ENCODE peak calls at places on chromosome X, in seven cellular contexts. G is HCT116, H is GM12878, D is HepG2, T is H1, Q is K562, R is SK-N-SH. P is an unnamed sample.

GRCh38 chrX:107624893-107625292 is 3.4 kb upstream of the PRPS1 start:
- DNase-seq in G (no peak), Q (no peak), R (no peak), T (no peak), H (no peak), D (no peak), P (no peak)

GRCh38 chrX:2767631-2768455 is 16.0 kb downstream of the XG start:
- DNase-seq in G (peak), R (no peak), D (peak), Q (no peak), T (no peak), H (no peak), P (peak)

GRCh38 chrX:69136546-69137331 is 28.5 kb downstream of the PJA1 start:
- DNase-seq in T (no peak), D (no peak), G (no peak), R (no peak), H (no peak), Q (no peak), P (no peak)

GRCh38 chrX:20529301-20529700 is 262.6 kb upstream of the RPS6KA3 start:
- DNase-seq in R (no peak), G (no peak), D (no peak), T (no peak), H (no peak), Q (no peak), P (no peak)

GRCh38 chrX:19003756-19004155 is 19.8 kb upstream of the PHKA2 start:
- DNase-seq in G (no peak), R (no peak), Q (no peak), D (no peak), T (no peak), H (no peak), P (no peak)

GRCh38 chrX:105975382-105975781 is 63.1 kb downstream of the SERPINA7 start:
- DNase-seq in H (no peak), G (peak), Q (no peak), R (no peak), T (no peak), D (peak), P (peak)

GRCh38 chrX:30065226-30065625 is 150.1 kb upstream of the MAGEB2 start:
- DNase-seq in T (no peak), Q (no peak), R (no peak), D (no peak), H (no peak), G (no peak), P (no peak)

GRCh38 chrX:126165721-126166401 is at the start of gene DCAF12L2:
- DNase-seq in H (no peak), D (no peak), R (peak), Q (no peak), T (no peak), G (no peak), P (no peak)

GRCh38 chrX:112844250-112844649 is 3.6 kb upstream of the AMOT start:
- DNase-seq in R (no peak), D (no peak), Q (no peak), G (no peak), T (no peak), H (no peak), P (no peak)

GRCh38 chrX:140762061-140762460 is 52.5 kb downstream of the LINC00632 start:
- DNase-seq in H (no peak), T (no peak), G (no peak), R (peak), Q (peak), D (peak), P (no peak)

GRCh38 chrX:132199941-132200340 is 19.3 kb downstream of the RAP2C start:
- DNase-seq in H (no peak), T (no peak), R (no peak), Q (no peak), D (no peak), G (no peak), P (no peak)

GRCh38 chrX:131332331-131332730 is 43.2 kb upstream of the IGSF1 start:
- DNase-seq in D (peak), T (no peak), R (no peak), Q (peak), G (no peak), H (no peak), P (no peak)

GRCh38 chrX:76183289-76184057 is 10.6 kb downstream of the PBDC1 start:
- DNase-seq in Q (no peak), T (no peak), R (no peak), G (no peak), H (no peak), D (peak), P (no peak)

GRCh38 chrX:65874110-65874509 is 165.8 kb downstream of the VSIG4 start:
- DNase-seq in Q (peak), T (no peak), D (no peak), G (no peak), H (no peak), R (no peak), P (no peak)

GRCh38 chrX:24465524-24465850 is 401 bp downstream of the PDK3 start:
- DNase-seq in Q (no peak), D (no peak), T (no peak), H (no peak), G (no peak), R (no peak), P (no peak)

GRCh38 chrX:31036895-31037294 is 34.9 kb downstream of the FTHL17 start:
- DNase-seq in Q (peak), T (no peak), R (peak), H (no peak), G (peak), D (peak), P (no peak)

GRCh38 chrX:54807524-54808108 is at the start of gene MAGED2:
- DNase-seq in G (no peak), D (no peak), Q (peak), T (no peak), H (no peak), R (peak), P (no peak)

GRCh38 chrX:20523626-20524312 is 257.1 kb upstream of the RPS6KA3 start:
- DNase-seq in D (no peak), R (no peak), H (no peak), Q (no peak), T (no peak), G (no peak), P (no peak)

GRCh38 chrX:14062524-14062923 is 32.8 kb upstream of the GEMIN8 start:
- DNase-seq in D (no peak), T (no peak), R (no peak), H (no peak), Q (no peak), G (no peak), P (no peak)

GRCh38 chrX:14065800-14066199 is 36.1 kb upstream of the GEMIN8 start:
- DNase-seq in G (no peak), R (no peak), Q (no peak), T (no peak), H (no peak), D (no peak), P (no peak)

GRCh38 chrX:14064632-14065432 is 35.1 kb upstream of the GEMIN8 start:
- DNase-seq in R (no peak), G (peak), H (no peak), D (no peak), Q (peak), T (no peak), P (no peak)
- TF ChIP-seq YY1 in R (no peak), G (no peak), H (no peak), D (no peak), Q (no peak), T (no peak), P (no peak)

GRCh38 chrX:88881536-88881935 is 134.5 kb downstream of the CPXCR1 start:
- DNase-seq in D (no peak), H (no peak), Q (no peak), R (no peak), G (no peak), T (no peak), P (no peak)

GRCh38 chrX:88883205-88883604 is 136.2 kb downstream of the CPXCR1 start:
- DNase-seq in Q (no peak), T (no peak), R (no peak), D (no peak), G (no peak), H (no peak), P (no peak)

GRCh38 chrX:88886908-88887307 is 139.9 kb downstream of the CPXCR1 start:
- DNase-seq in R (no peak), G (no peak), H (no peak), T (no peak), D (peak), Q (no peak), P (no peak)
- H3K4me3 ChIP-seq in R (no peak), G (no peak), H (no peak), T (no peak), D (no peak), Q (no peak), P (no peak)

GRCh38 chrX:104187931-104188330 is 21.7 kb downstream of the FAM199X start:
- DNase-seq in G (no peak), Q (no peak), R (no peak), H (no peak), T (no peak), D (no peak), P (no peak)

GRCh38 chrX:104189862-104190261 is 23.6 kb downstream of the FAM199X start:
- DNase-seq in Q (no peak), R (no peak), H (no peak), D (no peak), T (no peak), G (no peak), P (no peak)

GRCh38 chrX:104195013-104195412 is 28.8 kb downstream of the FAM199X start:
- DNase-seq in R (no peak), D (no peak), G (no peak), H (no peak), Q (no peak), T (no peak), P (no peak)

GRCh38 chrX:104195489-104196084 is 29.3 kb downstream of the FAM199X start:
- DNase-seq in G (peak), D (peak), Q (peak), R (peak), H (no peak), T (no peak), P (no peak)

DNA sequence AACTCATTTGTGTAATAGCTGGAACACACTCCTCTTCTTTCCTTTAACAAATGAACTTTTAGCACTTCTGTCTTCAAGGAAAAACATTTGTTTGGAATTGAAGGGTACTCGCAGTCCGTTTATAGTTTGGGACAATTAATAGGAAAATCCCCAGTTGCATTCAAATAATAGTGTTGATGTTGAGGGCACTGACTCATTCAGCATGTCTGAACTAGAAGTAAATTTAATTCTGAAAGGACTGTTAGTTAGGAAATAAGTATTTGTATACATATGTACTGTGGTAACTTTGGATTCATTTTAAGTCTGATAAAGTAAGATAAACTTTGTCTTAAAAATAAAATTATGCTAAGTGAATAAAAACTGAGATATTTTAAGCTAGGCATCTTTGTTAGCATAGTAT is 27.2 kb downstream of the FAM199X start:
- DNase-seq in Q (no peak), T (no peak), D (no peak), G (no peak), H (no peak), R (no peak), P (no peak)
- TF ChIP-seq YY1 in Q (no peak), T (no peak), D (no peak), G (no peak), H (no peak), R (no peak), P (no peak)

GRCh38 chrX:13570245-13570573 is 808 bp downstream of the EGFL6 start:
- DNase-seq in D (no peak), G (no peak), H (no peak), T (no peak), R (no peak), Q (no peak), P (no peak)
- H3K4me3 ChIP-seq in D (no peak), G (no peak), H (no peak), T (peak), R (no peak), Q (no peak), P (peak)